ENCODE peak calls at places on chromosomes 13 and 19, in nine cellular contexts. V, A, W, F, R, I, Y, M and T are unnamed samples.

GRCh38 chr19:56404705-56405056 is 549 bp downstream of the ZNF583 start:
- DNase-seq in Y (peak), M (no peak), A (no peak), F (no peak), R (no peak), I (no peak), W (no peak), V (no peak), T (no peak)

GRCh38 chr19:7161292-7161691 is 91.8 kb downstream of the ZNF557 start:
- DNase-seq in R (no peak), M (no peak), F (no peak), A (no peak), I (no peak), Y (no peak), V (no peak), W (no peak), T (no peak)

GRCh38 chr13:59356607-59357006 is 807.1 kb downstream of the DIAPH3 start:
- DNase-seq in M (no peak), A (peak), F (peak), V (no peak), W (peak), R (no peak), I (no peak), Y (peak), T (no peak)

GRCh38 chr13:102323012-102323411 is 78.8 kb downstream of the FGF14 start:
- DNase-seq in R (no peak), I (no peak), Y (no peak), A (no peak), V (no peak), W (no peak), M (no peak), F (no peak), T (no peak)

GRCh38 chr13:107450426-107450825 is 764.9 kb downstream of the LIG4 start:
- DNase-seq in V (no peak), A (peak), R (no peak), F (no peak), Y (no peak), M (no peak), W (no peak), I (no peak), T (no peak)

GRCh38 chr13:68386808-68387207 is 1156.7 kb upstream of the PCDH9 start:
- DNase-seq in W (no peak), M (no peak), A (no peak), I (no peak), Y (no peak), F (no peak), R (no peak), V (no peak), T (no peak)

GRCh38 chr19:461664-462551 is 1.1 kb upstream of the SHC2 start:
- DNase-seq in A (no peak), I (peak), W (peak), V (no peak), M (no peak), R (no peak), F (peak), Y (peak), T (no peak)

GRCh38 chr19:46466536-46467199 is 4.7 kb downstream of the PNMA8A start:
- DNase-seq in W (peak), A (peak), V (no peak), Y (no peak), M (peak), F (no peak), R (no peak), I (no peak), T (no peak)

GRCh38 chr13:99193152-99193551 is 7.5 kb upstream of the UBAC2 start:
- DNase-seq in M (no peak), F (no peak), V (no peak), Y (no peak), W (no peak), I (no peak), R (no peak), A (no peak), T (no peak)

GRCh38 chr19:31303262-31303815 is 45.9 kb downstream of the TSHZ3 start:
- DNase-seq in R (no peak), Y (no peak), F (no peak), M (no peak), W (no peak), I (no peak), V (no peak), A (no peak), T (no peak)

GRCh38 chr13:50422181-50423148 is 407.2 kb downstream of the KCNRG start:
- DNase-seq in M (no peak), R (no peak), A (no peak), W (no peak), F (no peak), V (no peak), Y (no peak), I (no peak), T (no peak)

GRCh38 chr19:49704888-49705642 is 14.1 kb downstream of the CPT1C start:
- DNase-seq in W (no peak), R (no peak), I (no peak), V (no peak), Y (no peak), F (no peak), A (no peak), M (no peak), T (no peak)

GRCh38 chr13:44436589-44437337 is 63.1 kb downstream of the SERP2 start:
- DNase-seq in W (peak), A (peak), M (peak), Y (peak), R (peak), I (peak), F (peak), V (no peak), T (peak)

GRCh38 chr13:67273001-67273400 is 42.9 kb upstream of the PCDH9 start:
- DNase-seq in Y (no peak), F (no peak), M (no peak), I (no peak), W (no peak), R (no peak), A (peak), V (no peak), T (no peak)

GRCh38 chr13:63636231-63636993 is 2220.8 kb upstream of the PCDH20 start:
- DNase-seq in Y (no peak), I (no peak), A (no peak), F (no peak), R (no peak), V (no peak), W (no peak), M (no peak), T (no peak)

GRCh38 chr13:51194942-51195341 is 27.3 kb upstream of the FAM124A start:
- DNase-seq in I (no peak), A (no peak), W (no peak), M (no peak), R (peak), Y (no peak), F (no peak), V (no peak), T (no peak)

GRCh38 chr13:72390909-72391308 is 336.5 kb downstream of the MZT1 start:
- DNase-seq in I (no peak), A (no peak), F (no peak), R (no peak), W (no peak), Y (no peak), V (no peak), M (no peak), T (no peak)

GRCh38 chr13:75736132-75736531 is 100.0 kb downstream of the LMO7 start:
- DNase-seq in Y (no peak), M (no peak), I (no peak), W (no peak), R (no peak), V (no peak), A (no peak), F (no peak), T (no peak)

GRCh38 chr19:18667531-18668251 is 15.8 kb upstream of the CRTC1 start:
- DNase-seq in A (no peak), Y (no peak), R (no peak), M (no peak), V (no peak), F (no peak), W (no peak), I (no peak), T (no peak)

GRCh38 chr13:109785141-109785891 is 1.1 kb downstream of the IRS2 start:
- DNase-seq in Y (peak), A (peak), R (peak), F (peak), M (no peak), I (peak), V (no peak), W (peak), T (peak)

GRCh38 chr13:44930907-44931676 is 58.2 kb downstream of the NUFIP1 start:
- DNase-seq in A (peak), F (no peak), Y (no peak), R (no peak), M (no peak), I (no peak), V (no peak), W (no peak), T (no peak)

GRCh38 chr19:45470147-45471081 is 2.6 kb downstream of the FOSB start:
- DNase-seq in R (no peak), V (no peak), M (no peak), F (peak), Y (no peak), W (peak), I (no peak), A (peak), T (peak)

GRCh38 chr19:8615813-8616596 is 5.5 kb upstream of the ADAMTS10 start:
- DNase-seq in I (peak), W (peak), F (peak), V (peak), A (peak), Y (peak), M (peak), R (no peak), T (no peak)

GRCh38 chr13:30892966-30893365 is 13.1 kb upstream of the MEDAG start:
- DNase-seq in M (no peak), R (no peak), W (no peak), V (no peak), I (peak), A (peak), F (peak), Y (no peak), T (no peak)
- TF ChIP-seq CTCF in M (no peak), R (peak), W (peak), V (no peak), I (peak), A (peak), F (peak), Y (peak), T (no peak)

GRCh38 chr13:27960362-27961226 is 8.5 kb downstream of the CDX2 start:
- DNase-seq in R (no peak), I (peak), W (no peak), M (peak), Y (no peak), A (no peak), F (peak), V (no peak), T (no peak)
- TF ChIP-seq CTCF in R (peak), I (peak), W (no peak), M (peak), Y (peak), A (peak), F (peak), V (no peak), T (no peak)

GRCh38 chr13:39682310-39682709 is 26.8 kb downstream of the COG6 start:
- DNase-seq in I (no peak), M (no peak), A (no peak), W (no peak), F (no peak), V (no peak), R (no peak), Y (no peak), T (no peak)

GRCh38 chr13:39682788-39683187 is 27.3 kb downstream of the COG6 start:
- DNase-seq in W (no peak), I (no peak), R (no peak), F (no peak), Y (no peak), V (no peak), M (peak), A (no peak), T (no peak)

GRCh38 chr13:39685652-39686051 is 30.2 kb downstream of the COG6 start:
- DNase-seq in V (no peak), F (no peak), M (no peak), Y (no peak), A (no peak), R (no peak), W (no peak), I (no peak), T (no peak)

GRCh38 chr13:39688278-39688677 is 32.8 kb downstream of the COG6 start:
- DNase-seq in M (no peak), W (no peak), A (no peak), V (no peak), F (no peak), R (no peak), Y (no peak), I (no peak), T (no peak)

GRCh38 chr13:39684531-39685137 is 29.2 kb downstream of the COG6 start:
- DNase-seq in W (no peak), M (peak), Y (no peak), A (peak), V (no peak), I (no peak), F (peak), R (no peak), T (no peak)
- TF ChIP-seq CTCF in W (peak), M (peak), Y (peak), A (no peak), V (peak), I (peak), F (peak), R (peak), T (no peak)

GRCh38 chr13:42875448-42876269 is 94.3 kb downstream of the FAM216B start:
- DNase-seq in R (no peak), Y (no peak), A (peak), M (no peak), W (peak), F (peak), I (no peak), V (no peak), T (no peak)
- TF ChIP-seq CTCF in R (no peak), Y (peak), A (peak), M (no peak), W (peak), F (peak), I (peak), V (no peak), T (no peak)

GRCh38 chr19:23286477-23286876 is 36.3 kb upstream of the ZNF724 start:
- DNase-seq in I (no peak), M (no peak), F (no peak), Y (no peak), A (no peak), W (no peak), V (no peak), R (peak), T (no peak)

GRCh38 chr19:23281663-23282276 is 31.6 kb upstream of the ZNF724 start:
- DNase-seq in Y (no peak), M (no peak), A (no peak), W (no peak), F (no peak), R (peak), I (no peak), V (no peak), T (no peak)

GRCh38 chr19:23285948-23286347 is 35.8 kb upstream of the ZNF724 start:
- DNase-seq in A (no peak), R (peak), V (no peak), W (no peak), I (no peak), M (no peak), F (no peak), Y (no peak), T (no peak)

GRCh38 chr19:23287620-23288019 is 37.4 kb upstream of the ZNF724 start:
- DNase-seq in M (no peak), A (no peak), R (peak), V (no peak), F (no peak), I (no peak), Y (no peak), W (no peak), T (no peak)

GRCh38 chr19:23283925-23284324 is 33.7 kb upstream of the ZNF724 start:
- DNase-seq in A (peak), I (peak), V (peak), M (no peak), R (peak), W (peak), F (peak), Y (peak), T (peak)
- TF ChIP-seq CTCF in A (peak), I (peak), V (peak), M (no peak), R (peak), W (peak), F (peak), Y (peak), T (no peak)

GRCh38 chr13:48291730-48292129 is 11.8 kb upstream of the RB1 start:
- DNase-seq in Y (no peak), A (peak), M (no peak), V (no peak), W (no peak), F (peak), R (no peak), I (no peak), T (no peak)

GRCh38 chr13:48296528-48296927 is 7.0 kb upstream of the RB1 start:
- DNase-seq in F (no peak), R (no peak), I (no peak), A (no peak), W (no peak), V (no peak), M (no peak), Y (no peak), T (no peak)

GRCh38 chr13:48295271-48295670 is 8.3 kb upstream of the RB1 start:
- DNase-seq in V (no peak), F (no peak), W (no peak), I (no peak), R (no peak), A (no peak), Y (no peak), M (no peak), T (no peak)

GRCh38 chr13:48294670-48295069 is 8.9 kb upstream of the RB1 start:
- DNase-seq in W (no peak), V (no peak), Y (no peak), R (no peak), F (no peak), A (no peak), I (no peak), M (no peak), T (no peak)

DNA sequence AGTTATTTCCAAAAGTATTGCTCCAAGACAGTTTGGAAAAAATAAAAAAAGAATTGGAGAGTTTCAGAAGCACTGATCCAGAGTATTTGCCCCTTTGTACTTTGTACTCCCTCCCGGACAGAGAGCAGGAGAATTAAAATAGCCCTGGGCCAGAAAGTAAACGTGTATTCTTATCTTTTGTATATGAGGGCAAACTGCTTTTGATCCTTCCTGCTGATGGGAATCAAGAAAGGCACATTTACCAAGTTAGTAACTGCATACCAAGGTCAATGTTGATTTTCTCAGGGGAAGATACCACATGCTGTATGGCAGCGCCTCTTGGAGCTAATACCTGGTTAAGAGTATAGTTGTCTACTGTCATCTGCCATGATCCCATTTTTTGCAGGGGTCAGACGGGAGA is 10.9 kb upstream of the RB1 start:
- DNase-seq in A (no peak), W (no peak), Y (no peak), R (no peak), V (no peak), F (peak), I (no peak), M (no peak), T (no peak)
- TF ChIP-seq CTCF in A (no peak), W (no peak), Y (no peak), R (no peak), V (no peak), F (no peak), I (no peak), M (no peak), T (no peak)

GRCh38 chr13:30111810-30112209 is 195.5 kb downstream of the KATNAL1 start:
- DNase-seq in M (peak), A (no peak), R (no peak), W (no peak), I (no peak), Y (no peak), V (no peak), F (no peak), T (no peak)
- TF ChIP-seq CTCF in M (no peak), A (peak), R (no peak), W (no peak), I (peak), Y (peak), V (no peak), F (peak), T (no peak)